ENCODE peak calls at places on chromosome 22, in six cellular contexts. E is neuronal stem cell, C is A549, P is psoas muscle, J is adrenal gland, Z is spleen. R is an unnamed sample.

GRCh38 chr22:45942787-45943493 is 34.0 kb downstream of the WNT7B start:
- DNase-seq in E (no peak), C (no peak), P (no peak), J (no peak), Z (no peak), R (peak; percentile 35)

GRCh38 chr22:39294571-39295468 is 24.6 kb downstream of the RPL3 start:
- DNase-seq in E (no peak), C (no peak), P (no peak), J (no peak), Z (no peak), R (no peak)

GRCh38 chr22:28627791-28628190 is 51.8 kb downstream of the TTC28 start:
- DNase-seq in E (no peak), C (no peak), P (no peak), J (no peak), Z (no peak), R (no peak)

GRCh38 chr22:29306175-29306829 is at the start of gene GAS2L1:
- DNase-seq in E (peak; percentile 61), C (peak; percentile 76), P (peak; percentile 86), J (peak; percentile 88), Z (peak; percentile 89), R (peak; percentile 69)

GRCh38 chr22:26406118-26406517 is 22.9 kb upstream of the ASPHD2 start:
- DNase-seq in E (no peak), C (peak; percentile 14), P (no peak), J (no peak), Z (no peak), R (no peak)

GRCh38 chr22:27146871-27147591 is 489.6 kb downstream of the MIAT start:
- DNase-seq in E (no peak), C (no peak), P (no peak), J (no peak), Z (no peak), R (no peak)

GRCh38 chr22:25160120-25160996 is 39.3 kb upstream of the CRYBB3 start:
- DNase-seq in E (no peak), C (no peak), P (no peak), J (no peak), Z (no peak), R (no peak)

GRCh38 chr22:32623943-32624342 is 149.3 kb downstream of the FBXO7 start:
- DNase-seq in E (no peak), C (no peak), P (peak; percentile 76), J (peak; percentile 73), Z (no peak), R (no peak)

GRCh38 chr22:30295576-30295975 is 6.3 kb upstream of the CASTOR1 start:
- DNase-seq in E (no peak), C (no peak), P (no peak), J (no peak), Z (no peak), R (no peak)

GRCh38 chr22:46336119-46337078 is 885 bp downstream of the TRMU start:
- DNase-seq in E (peak; percentile 4), C (no peak), P (no peak), J (peak; percentile 43), Z (peak; percentile 83), R (no peak)

GRCh38 chr22:31818481-31819392 is 64.9 kb downstream of the DEPDC5 start:
- DNase-seq in E (no peak), C (peak; percentile 12), P (no peak), J (no peak), Z (no peak), R (no peak)

GRCh38 chr22:28927526-28928089 is 44.2 kb downstream of the ZNRF3 start:
- DNase-seq in E (no peak), C (no peak), P (no peak), J (no peak), Z (no peak), R (no peak)

GRCh38 chr22:29216873-29217666 is 11.4 kb downstream of the EMID1 start:
- DNase-seq in E (no peak), C (peak; percentile 15), P (peak; percentile 56), J (peak; percentile 94), Z (peak; percentile 89), R (no peak)

GRCh38 chr22:31332010-31332409 is 14.1 kb downstream of the PATZ1 start:
- DNase-seq in E (no peak), C (no peak), P (no peak), J (no peak), Z (no peak), R (no peak)

GRCh38 chr22:28891156-28891733 is 7.9 kb downstream of the ZNRF3 start:
- DNase-seq in E (no peak), C (no peak), P (no peak), J (no peak), Z (no peak), R (no peak)

GRCh38 chr22:42662114-42663021 is 13.2 kb upstream of the CYB5R3 start:
- DNase-seq in E (peak; percentile 77), C (peak; percentile 68), P (peak; percentile 89), J (peak; percentile 76), Z (peak; percentile 95), R (peak; percentile 61)

GRCh38 chr22:42719133-42719532 is 1.5 kb downstream of the A4GALT start:
- DNase-seq in E (no peak), C (no peak), P (no peak), J (no peak), Z (no peak), R (no peak)

GRCh38 chr22:32079110-32080089 is 36.3 kb downstream of the SLC5A1 start:
- DNase-seq in E (no peak), C (peak; percentile 69), P (no peak), J (peak; percentile 76), Z (no peak), R (peak; percentile 81)

GRCh38 chr22:39205344-39206021 is 39.3 kb downstream of the PDGFB start:
- DNase-seq in E (no peak), C (peak; percentile 65), P (no peak), J (peak; percentile 59), Z (peak; percentile 67), R (peak; percentile 82)

GRCh38 chr22:32407332-32407731 is 4.7 kb downstream of the RTCB start:
- DNase-seq in E (no peak), C (no peak), P (no peak), J (no peak), Z (no peak), R (no peak)

GRCh38 chr22:28903719-28904118 is 20.3 kb downstream of the ZNRF3 start:
- DNase-seq in E (no peak), C (no peak), P (no peak), J (peak; percentile 66), Z (no peak), R (no peak)

GRCh38 chr22:25081409-25081824 is 118.2 kb upstream of the CRYBB3 start:
- DNase-seq in E (no peak), C (peak; percentile 29), P (no peak), J (no peak), Z (no peak), R (peak; percentile 20)

GRCh38 chr22:24554316-24555159 is at the start of gene GUCD1:
- DNase-seq in E (no peak), C (no peak), P (peak; percentile 41), J (peak; percentile 62), Z (no peak), R (peak; percentile 21)

GRCh38 chr22:18998998-18999397 is 62.9 kb upstream of the PRODH start:
- DNase-seq in E (peak; percentile 36), C (no peak), P (no peak), J (no peak), Z (no peak), R (no peak)

GRCh38 chr22:11360632-11361031 is 4167.4 kb upstream of the OR11H1 start:
- DNase-seq in E (no peak), C (no peak), P (no peak), J (no peak), Z (no peak), R (no peak)

DNA sequence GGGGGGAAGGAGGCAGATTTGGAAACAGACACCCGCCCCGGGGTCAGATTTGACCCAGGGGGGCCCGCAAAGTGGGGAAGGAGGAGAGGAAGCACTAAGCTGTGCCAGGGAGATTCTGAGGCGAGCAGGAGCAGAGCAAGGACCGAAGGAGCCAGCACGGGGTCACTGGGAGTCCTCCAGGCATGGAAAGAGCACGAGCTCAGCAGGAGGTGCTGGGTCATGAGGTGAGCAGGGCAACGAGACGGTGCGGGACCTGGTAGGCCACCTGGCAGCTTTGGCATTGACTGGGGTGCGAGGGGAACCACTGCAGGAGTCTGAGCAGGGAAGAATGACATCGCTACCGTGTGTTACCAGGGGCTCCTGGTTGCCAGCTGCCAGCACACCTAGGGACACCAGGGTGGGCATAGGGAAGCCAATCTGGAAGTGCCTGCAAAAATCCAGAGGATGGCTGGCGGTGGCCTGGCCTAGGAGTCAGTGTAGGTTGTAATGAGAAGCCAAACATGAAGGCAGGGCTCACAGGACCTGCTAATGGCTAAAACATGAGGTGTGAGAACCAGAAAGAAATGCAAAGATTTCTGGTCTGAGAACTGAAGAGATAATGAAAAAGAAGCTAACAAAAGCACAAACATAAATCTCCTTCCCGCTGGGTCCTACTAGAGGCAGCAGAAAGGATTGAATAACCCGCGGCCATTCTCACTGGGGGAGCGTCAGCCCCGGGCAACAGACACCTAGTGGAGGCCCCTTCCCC is 63.5 kb downstream of the MICAL3 start:
- DNase-seq in E (no peak), C (no peak), P (no peak), J (no peak), Z (peak; percentile 47), R (no peak)
- H3K27ac ChIP-seq in E (peak overlapping the region; percentile 16), C (no peak overlapping the region), P (no peak overlapping the region), J (no peak overlapping the region), Z (no peak overlapping the region), R (peak overlapping the region; percentile 6)

GRCh38 chr22:36470994-36471331 is 10.5 kb downstream of the TXN2 start:
- DNase-seq in E (no peak), C (no peak), P (no peak), J (no peak), Z (no peak), R (no peak)

GRCh38 chr22:36467946-36468345 is 13.5 kb downstream of the TXN2 start:
- DNase-seq in E (no peak), C (peak; percentile 48), P (peak; percentile 73), J (no peak), Z (no peak), R (peak; percentile 78)

GRCh38 chr22:36467042-36467810 is 14.2 kb downstream of the TXN2 start:
- DNase-seq in E (no peak), C (no peak), P (peak; percentile 48), J (no peak), Z (no peak), R (no peak)

GRCh38 chr22:36470162-36470993 is 11.1 kb downstream of the TXN2 start:
- DNase-seq in E (peak; percentile 74), C (peak; percentile 84), P (peak; percentile 76), J (peak; percentile 91), Z (peak; percentile 95), R (peak; percentile 46)

GRCh38 chr22:36469094-36469710 is 12.2 kb downstream of the TXN2 start:
- DNase-seq in E (no peak), C (no peak), P (no peak), J (no peak), Z (no peak), R (no peak)
- H3K27ac ChIP-seq in E (no peak overlapping the region), C (peak overlapping the region; percentile 69), P (peak overlapping the region; percentile 97), J (no peak overlapping the region), Z (peak overlapping the region; percentile 57), R (peak overlapping the region; percentile 96)

DNA sequence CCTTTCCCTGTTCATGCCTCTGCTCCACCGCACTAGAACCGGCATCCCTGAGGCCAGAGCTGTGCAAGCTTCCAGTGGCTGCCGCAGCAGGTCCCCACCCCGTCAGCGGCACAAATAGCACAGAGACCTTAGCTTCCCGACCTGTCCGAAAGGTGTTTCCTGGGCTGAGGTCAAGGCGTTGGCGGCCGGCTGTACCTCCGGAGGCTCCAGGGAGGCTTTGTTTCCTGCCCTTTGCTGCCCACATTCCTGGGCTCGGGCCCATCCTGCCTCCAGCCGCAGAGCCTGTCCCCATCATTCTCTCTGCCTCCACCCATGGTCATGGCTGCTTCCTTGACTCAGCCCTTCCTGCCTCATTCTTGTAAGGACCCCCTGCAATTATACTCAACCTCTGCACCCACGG is 31.2 kb downstream of the ARHGAP8 start:
- DNase-seq in E (no peak), C (no peak), P (no peak), J (no peak), Z (peak; percentile 77), R (no peak)
- H3K27ac ChIP-seq in E (no peak overlapping the region), C (no peak overlapping the region), P (no peak overlapping the region), J (no peak overlapping the region), Z (peak overlapping the region; percentile 68), R (no peak overlapping the region)

GRCh38 chr22:23100124-23100801 is 29.9 kb downstream of the GNAZ start:
- DNase-seq in E (no peak), C (no peak), P (no peak), J (no peak), Z (no peak), R (no peak)
- H3K27ac ChIP-seq in E (no peak overlapping the region), C (no peak overlapping the region), P (no peak overlapping the region), J (peak overlapping the region; percentile 89), Z (no peak overlapping the region), R (no peak overlapping the region)